ENCODE peak calls at places on chromosomes 12 and 14, in seven cellular contexts. E, H, O, Q, B, U and I are unnamed samples.

GRCh38 chr14:75604979-75605825 is 26.8 kb downstream of the FLVCR2 start:
- DNase-seq in E (no peak), H (no peak), O (no peak), U (peak), Q (no peak), B (peak), I (no peak)

GRCh38 chr14:96160030-96160912 is 44.4 kb upstream of the BDKRB2 start:
- DNase-seq in E (no peak), H (no peak), B (no peak), Q (no peak), U (no peak), O (no peak), I (no peak)

GRCh38 chr12:98355322-98355721 is 160.1 kb upstream of the TMPO start:
- DNase-seq in E (no peak), B (no peak), H (no peak), O (no peak), Q (no peak), U (peak), I (no peak)

GRCh38 chr12:51244269-51244668 is 5.6 kb downstream of the DAZAP2 start:
- DNase-seq in U (peak), Q (no peak), E (no peak), H (no peak), O (no peak), B (no peak), I (no peak)

GRCh38 chr14:61381589-61381988 is 60.2 kb downstream of the PRKCH start:
- DNase-seq in E (no peak), U (no peak), H (peak), B (no peak), Q (no peak), O (no peak), I (no peak)

GRCh38 chr14:54387328-54387727 is 9.5 kb upstream of the CDKN3 start:
- DNase-seq in H (no peak), O (no peak), U (no peak), B (no peak), Q (no peak), E (no peak), I (no peak)

GRCh38 chr14:61179061-61179675 is 102.0 kb downstream of the TMEM30B start:
- DNase-seq in H (no peak), Q (no peak), O (no peak), B (no peak), E (no peak), U (peak), I (no peak)

GRCh38 chr12:52305921-52306705 is 14.8 kb upstream of the KRT81 start:
- DNase-seq in Q (no peak), E (peak), H (no peak), U (no peak), O (no peak), B (no peak), I (no peak)

GRCh38 chr14:73771848-73772705 is 57.9 kb upstream of the PNMA1 start:
- DNase-seq in B (peak), E (peak), H (peak), U (peak), O (peak), Q (peak), I (peak)

GRCh38 chr12:118581396-118581795 is 205.0 kb downstream of the SUDS3 start:
- DNase-seq in E (no peak), O (no peak), U (no peak), H (no peak), B (no peak), Q (no peak), I (no peak)

GRCh38 chr12:5395443-5396401 is 36.2 kb upstream of the NTF3 start:
- DNase-seq in Q (no peak), H (no peak), O (peak), U (no peak), E (no peak), B (no peak), I (no peak)

GRCh38 chr12:112839386-112839972 is 47.9 kb downstream of the RPH3A start:
- DNase-seq in B (no peak), E (no peak), Q (no peak), U (peak), H (no peak), O (no peak), I (no peak)

GRCh38 chr12:105978276-105978675 is 160.5 kb downstream of the NUAK1 start:
- DNase-seq in U (no peak), O (no peak), H (no peak), B (no peak), Q (no peak), E (no peak), I (no peak)

GRCh38 chr12:124480469-124481256 is 86.7 kb downstream of the NCOR2 start:
- DNase-seq in U (peak), Q (no peak), O (no peak), E (no peak), B (no peak), H (peak), I (peak)

GRCh38 chr14:96349286-96350075 is 13.7 kb downstream of the ATG2B start:
- DNase-seq in B (no peak), H (no peak), O (no peak), U (no peak), E (no peak), Q (no peak), I (no peak)

GRCh38 chr14:100076630-100077029 is 11.4 kb downstream of the EVL start:
- DNase-seq in E (no peak), Q (no peak), U (peak), O (no peak), H (no peak), B (no peak), I (no peak)

GRCh38 chr14:36585100-36585499 is 2.7 kb upstream of the NKX2-8 start:
- DNase-seq in B (no peak), O (peak), E (no peak), Q (no peak), H (no peak), U (no peak), I (no peak)